ENCODE peak calls at places on chromosomes 5 and 9, in ten cellular contexts. One of them, this sample, is unnamed. For H3K4me1, the result is how much of the 10 kb centered on the place peaks cover.

GRCh38 chr5:80406980-80407734 is 707 bp upstream of the ZFYVE16 start:
- DNase-seq in cardiac muscle cell: no peak
- DNase-seq in left ventricle myocardium inferior: peak
- DNase-seq in spleen: peak
- DNase-seq in left lung: peak
- DNase-seq in fibroblast of lung: no peak
- DNase-seq in right cardiac atrium: peak
- DNase-seq in GM23338: no peak
- DNase-seq in lung: no peak
- DNase-seq in CD4-positive, CD25-positive, alpha-beta regulatory T cell: no peak
- DNase-seq in this sample: no peak

GRCh38 chr9:94870793-94871558 is 144.5 kb downstream of the AOPEP start:
- DNase-seq in cardiac muscle cell: no peak
- DNase-seq in left ventricle myocardium inferior: peak
- DNase-seq in spleen: no peak
- DNase-seq in left lung: peak
- DNase-seq in fibroblast of lung: peak
- DNase-seq in right cardiac atrium: no peak
- DNase-seq in GM23338: no peak
- DNase-seq in lung: no peak
- DNase-seq in CD4-positive, CD25-positive, alpha-beta regulatory T cell: peak
- DNase-seq in this sample: peak

GRCh38 chr5:174188300-174188699 is 142.8 kb downstream of the NSG2 start:
- DNase-seq in cardiac muscle cell: no peak
- DNase-seq in left ventricle myocardium inferior: peak
- DNase-seq in spleen: no peak
- DNase-seq in left lung: no peak
- DNase-seq in fibroblast of lung: no peak
- DNase-seq in right cardiac atrium: no peak
- DNase-seq in GM23338: no peak
- DNase-seq in lung: no peak
- DNase-seq in CD4-positive, CD25-positive, alpha-beta regulatory T cell: no peak
- DNase-seq in this sample: no peak

GRCh38 chr5:137617806-137618205 is 118.1 kb downstream of the KLHL3 start:
- DNase-seq in cardiac muscle cell: no peak
- DNase-seq in left ventricle myocardium inferior: no peak
- DNase-seq in spleen: no peak
- DNase-seq in left lung: no peak
- DNase-seq in fibroblast of lung: peak
- DNase-seq in right cardiac atrium: no peak
- DNase-seq in GM23338: no peak
- DNase-seq in lung: no peak
- DNase-seq in CD4-positive, CD25-positive, alpha-beta regulatory T cell: no peak
- DNase-seq in this sample: no peak

GRCh38 chr5:172617817-172618216 is 23.2 kb upstream of the NEURL1B start:
- DNase-seq in cardiac muscle cell: no peak
- DNase-seq in left ventricle myocardium inferior: no peak
- DNase-seq in spleen: peak
- DNase-seq in left lung: no peak
- DNase-seq in fibroblast of lung: no peak
- DNase-seq in right cardiac atrium: no peak
- DNase-seq in GM23338: peak
- DNase-seq in lung: no peak
- DNase-seq in CD4-positive, CD25-positive, alpha-beta regulatory T cell: no peak
- DNase-seq in this sample: no peak

GRCh38 chr9:129022037-129022436 is 6.1 kb downstream of the SH3GLB2 start:
- DNase-seq in cardiac muscle cell: no peak
- DNase-seq in left ventricle myocardium inferior: no peak
- DNase-seq in spleen: no peak
- DNase-seq in left lung: no peak
- DNase-seq in fibroblast of lung: no peak
- DNase-seq in right cardiac atrium: no peak
- DNase-seq in GM23338: no peak
- DNase-seq in lung: no peak
- DNase-seq in CD4-positive, CD25-positive, alpha-beta regulatory T cell: no peak
- DNase-seq in this sample: no peak

GRCh38 chr9:88661759-88662158 is 126.8 kb downstream of the NXNL2 start:
- DNase-seq in cardiac muscle cell: no peak
- DNase-seq in left ventricle myocardium inferior: no peak
- DNase-seq in spleen: no peak
- DNase-seq in left lung: no peak
- DNase-seq in fibroblast of lung: no peak
- DNase-seq in right cardiac atrium: no peak
- DNase-seq in GM23338: no peak
- DNase-seq in lung: no peak
- DNase-seq in CD4-positive, CD25-positive, alpha-beta regulatory T cell: no peak
- DNase-seq in this sample: no peak

GRCh38 chr5:36301858-36302603 is at the start of gene RANBP3L:
- DNase-seq in cardiac muscle cell: peak
- DNase-seq in left ventricle myocardium inferior: no peak
- DNase-seq in spleen: no peak
- DNase-seq in left lung: no peak
- DNase-seq in fibroblast of lung: peak
- DNase-seq in right cardiac atrium: no peak
- DNase-seq in GM23338: no peak
- DNase-seq in lung: no peak
- DNase-seq in CD4-positive, CD25-positive, alpha-beta regulatory T cell: peak
- DNase-seq in this sample: peak

GRCh38 chr5:54882101-54882500 is 103.3 kb downstream of the ESM1 start:
- DNase-seq in cardiac muscle cell: no peak
- DNase-seq in left ventricle myocardium inferior: no peak
- DNase-seq in spleen: no peak
- DNase-seq in left lung: no peak
- DNase-seq in fibroblast of lung: no peak
- DNase-seq in right cardiac atrium: no peak
- DNase-seq in GM23338: no peak
- DNase-seq in lung: no peak
- DNase-seq in CD4-positive, CD25-positive, alpha-beta regulatory T cell: no peak
- DNase-seq in this sample: no peak

GRCh38 chr5:54882841-54883240 is 102.6 kb downstream of the ESM1 start:
- DNase-seq in cardiac muscle cell: no peak
- DNase-seq in left ventricle myocardium inferior: no peak
- DNase-seq in spleen: no peak
- DNase-seq in left lung: no peak
- DNase-seq in fibroblast of lung: no peak
- DNase-seq in right cardiac atrium: no peak
- DNase-seq in GM23338: no peak
- DNase-seq in lung: no peak
- DNase-seq in CD4-positive, CD25-positive, alpha-beta regulatory T cell: no peak
- DNase-seq in this sample: peak

GRCh38 chr5:54883374-54884194 is 101.8 kb downstream of the ESM1 start:
- DNase-seq in cardiac muscle cell: peak
- DNase-seq in left ventricle myocardium inferior: peak
- DNase-seq in spleen: peak
- DNase-seq in left lung: peak
- DNase-seq in fibroblast of lung: peak
- DNase-seq in right cardiac atrium: peak
- DNase-seq in GM23338: peak
- DNase-seq in lung: peak
- DNase-seq in CD4-positive, CD25-positive, alpha-beta regulatory T cell: no peak
- DNase-seq in this sample: peak

GRCh38 chr5:54885636-54886035 is 99.8 kb downstream of the ESM1 start:
- DNase-seq in cardiac muscle cell: no peak
- DNase-seq in left ventricle myocardium inferior: no peak
- DNase-seq in spleen: no peak
- DNase-seq in left lung: no peak
- DNase-seq in fibroblast of lung: no peak
- DNase-seq in right cardiac atrium: no peak
- DNase-seq in GM23338: no peak
- DNase-seq in lung: no peak
- DNase-seq in CD4-positive, CD25-positive, alpha-beta regulatory T cell: no peak
- DNase-seq in this sample: no peak

GRCh38 chr5:54884195-54884536 is 101.2 kb downstream of the ESM1 start:
- DNase-seq in cardiac muscle cell: no peak
- DNase-seq in left ventricle myocardium inferior: no peak
- DNase-seq in spleen: no peak
- DNase-seq in left lung: no peak
- DNase-seq in fibroblast of lung: no peak
- DNase-seq in right cardiac atrium: peak
- DNase-seq in GM23338: no peak
- DNase-seq in lung: no peak
- DNase-seq in CD4-positive, CD25-positive, alpha-beta regulatory T cell: no peak
- DNase-seq in this sample: no peak
- H3K4me3 ChIP-seq in cardiac muscle cell: peak
- H3K4me3 ChIP-seq in left ventricle myocardium inferior: peak
- H3K4me3 ChIP-seq in spleen: no peak
- H3K4me3 ChIP-seq in left lung: peak
- H3K4me3 ChIP-seq in fibroblast of lung: no peak
- H3K4me3 ChIP-seq in right cardiac atrium: peak
- H3K4me3 ChIP-seq in GM23338: peak
- H3K4me3 ChIP-seq in lung: no peak
- H3K4me3 ChIP-seq in CD4-positive, CD25-positive, alpha-beta regulatory T cell: no peak
- H3K4me3 ChIP-seq in this sample: no peak

DNA sequence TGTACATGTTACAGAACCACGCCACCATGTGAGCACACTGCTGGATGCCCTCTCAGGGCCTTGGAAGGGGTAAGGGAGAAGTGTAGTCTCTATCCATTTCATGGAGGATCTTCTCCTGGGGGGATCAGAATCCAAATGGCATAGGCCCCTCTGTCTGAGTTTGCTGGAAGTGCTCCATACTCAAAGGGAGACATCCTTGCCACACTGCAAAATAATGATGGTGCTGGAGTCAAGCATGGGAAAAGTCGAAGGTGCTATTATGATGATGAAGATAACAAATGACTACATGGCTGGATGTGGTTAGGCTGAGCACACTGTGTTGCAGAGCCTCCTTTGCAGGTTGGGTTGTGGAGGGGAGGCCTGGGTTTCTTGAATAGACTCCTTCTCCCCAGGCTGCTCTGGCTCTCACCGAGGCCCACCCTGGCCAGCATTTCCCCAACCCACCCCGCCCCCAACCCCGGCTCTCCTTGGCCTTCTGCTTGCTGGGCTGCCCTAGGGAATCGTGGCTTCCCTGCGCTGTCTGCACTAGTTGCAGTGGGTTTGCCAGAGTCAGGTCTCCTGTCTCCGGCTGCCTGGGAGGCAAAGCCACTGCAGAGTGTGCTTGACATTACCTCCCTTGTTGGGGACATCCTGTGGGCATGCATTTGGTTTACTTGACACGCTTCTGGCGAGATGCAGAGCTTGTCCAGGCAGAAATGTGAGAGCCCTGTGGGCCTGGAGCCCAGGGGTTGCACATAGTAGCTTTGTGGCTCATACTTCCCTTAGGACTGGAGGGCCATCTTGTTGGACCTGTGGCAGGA is 3.0 kb downstream of the MVB12B start:
- DNase-seq in cardiac muscle cell: no peak
- DNase-seq in left ventricle myocardium inferior: no peak
- DNase-seq in spleen: no peak
- DNase-seq in left lung: no peak
- DNase-seq in fibroblast of lung: no peak
- DNase-seq in right cardiac atrium: no peak
- DNase-seq in GM23338: no peak
- DNase-seq in lung: no peak
- DNase-seq in CD4-positive, CD25-positive, alpha-beta regulatory T cell: no peak
- DNase-seq in this sample: peak
- H3K27ac ChIP-seq in cardiac muscle cell: no peak
- H3K27ac ChIP-seq in left ventricle myocardium inferior: peak
- H3K27ac ChIP-seq in spleen: peak
- H3K27ac ChIP-seq in left lung: no peak
- H3K27ac ChIP-seq in fibroblast of lung: no peak
- H3K27ac ChIP-seq in right cardiac atrium: no peak
- H3K27ac ChIP-seq in GM23338: no peak
- H3K27ac ChIP-seq in lung: no peak
- H3K27ac ChIP-seq in CD4-positive, CD25-positive, alpha-beta regulatory T cell: no peak
- H3K27ac ChIP-seq in this sample: no peak

GRCh38 chr5:177349362-177349647 is 2.2 kb downstream of the LMAN2 start:
- DNase-seq in cardiac muscle cell: no peak
- DNase-seq in left ventricle myocardium inferior: no peak
- DNase-seq in spleen: no peak
- DNase-seq in left lung: no peak
- DNase-seq in fibroblast of lung: no peak
- DNase-seq in right cardiac atrium: no peak
- DNase-seq in GM23338: no peak
- DNase-seq in lung: no peak
- DNase-seq in CD4-positive, CD25-positive, alpha-beta regulatory T cell: no peak
- DNase-seq in this sample: no peak

GRCh38 chr5:177346820-177347219 is 4.6 kb downstream of the LMAN2 start:
- DNase-seq in cardiac muscle cell: no peak
- DNase-seq in left ventricle myocardium inferior: no peak
- DNase-seq in spleen: peak
- DNase-seq in left lung: no peak
- DNase-seq in fibroblast of lung: no peak
- DNase-seq in right cardiac atrium: no peak
- DNase-seq in GM23338: no peak
- DNase-seq in lung: no peak
- DNase-seq in CD4-positive, CD25-positive, alpha-beta regulatory T cell: no peak
- DNase-seq in this sample: no peak

GRCh38 chr5:177349762-177350161 is 1.7 kb downstream of the LMAN2 start:
- DNase-seq in cardiac muscle cell: no peak
- DNase-seq in left ventricle myocardium inferior: no peak
- DNase-seq in spleen: no peak
- DNase-seq in left lung: no peak
- DNase-seq in fibroblast of lung: no peak
- DNase-seq in right cardiac atrium: peak
- DNase-seq in GM23338: no peak
- DNase-seq in lung: no peak
- DNase-seq in CD4-positive, CD25-positive, alpha-beta regulatory T cell: no peak
- DNase-seq in this sample: no peak

GRCh38 chr5:177344891-177345290 is 6.6 kb downstream of the LMAN2 start:
- DNase-seq in cardiac muscle cell: no peak
- DNase-seq in left ventricle myocardium inferior: no peak
- DNase-seq in spleen: peak
- DNase-seq in left lung: peak
- DNase-seq in fibroblast of lung: no peak
- DNase-seq in right cardiac atrium: no peak
- DNase-seq in GM23338: no peak
- DNase-seq in lung: no peak
- DNase-seq in CD4-positive, CD25-positive, alpha-beta regulatory T cell: no peak
- DNase-seq in this sample: no peak

GRCh38 chr5:177347699-177348098 is 3.8 kb downstream of the LMAN2 start:
- DNase-seq in cardiac muscle cell: no peak
- DNase-seq in left ventricle myocardium inferior: no peak
- DNase-seq in spleen: peak
- DNase-seq in left lung: no peak
- DNase-seq in fibroblast of lung: no peak
- DNase-seq in right cardiac atrium: no peak
- DNase-seq in GM23338: no peak
- DNase-seq in lung: no peak
- DNase-seq in CD4-positive, CD25-positive, alpha-beta regulatory T cell: no peak
- DNase-seq in this sample: no peak
- H3K4me1 ChIP-seq in cardiac muscle cell: under half
- H3K4me1 ChIP-seq in left ventricle myocardium inferior: under half
- H3K4me1 ChIP-seq in spleen: under half
- H3K4me1 ChIP-seq in left lung: half or more
- H3K4me1 ChIP-seq in fibroblast of lung: under half
- H3K4me1 ChIP-seq in right cardiac atrium: under half
- H3K4me1 ChIP-seq in GM23338: under half
- H3K4me1 ChIP-seq in lung: under half
- H3K4me1 ChIP-seq in CD4-positive, CD25-positive, alpha-beta regulatory T cell: under half
- H3K4me1 ChIP-seq in this sample: under half

DNA sequence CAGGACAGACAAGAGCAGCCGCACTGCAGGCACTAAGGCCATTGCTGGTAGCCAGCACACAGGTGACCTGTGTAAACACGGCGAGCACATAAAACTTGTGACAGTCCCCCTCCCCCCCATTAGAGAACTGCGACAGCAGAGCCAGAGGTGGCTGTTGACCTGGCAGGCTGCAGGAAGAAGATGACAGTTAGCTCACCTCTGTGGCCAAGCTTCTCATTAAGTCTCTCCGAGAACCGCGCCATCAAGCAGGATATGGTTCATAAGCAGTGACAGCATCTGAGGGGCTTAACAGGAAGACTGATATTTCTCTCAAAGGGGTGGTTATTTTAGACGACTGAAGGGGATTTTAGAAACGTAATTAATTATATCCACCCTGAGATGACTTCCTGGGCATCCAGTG is 5.2 kb downstream of the SURF4 start:
- DNase-seq in cardiac muscle cell: no peak
- DNase-seq in left ventricle myocardium inferior: no peak
- DNase-seq in spleen: no peak
- DNase-seq in left lung: no peak
- DNase-seq in fibroblast of lung: no peak
- DNase-seq in right cardiac atrium: peak
- DNase-seq in GM23338: no peak
- DNase-seq in lung: no peak
- DNase-seq in CD4-positive, CD25-positive, alpha-beta regulatory T cell: peak
- DNase-seq in this sample: no peak
- H3K4me3 ChIP-seq in cardiac muscle cell: no peak
- H3K4me3 ChIP-seq in left ventricle myocardium inferior: no peak
- H3K4me3 ChIP-seq in spleen: no peak
- H3K4me3 ChIP-seq in left lung: no peak
- H3K4me3 ChIP-seq in fibroblast of lung: no peak
- H3K4me3 ChIP-seq in right cardiac atrium: no peak
- H3K4me3 ChIP-seq in GM23338: no peak
- H3K4me3 ChIP-seq in lung: no peak
- H3K4me3 ChIP-seq in CD4-positive, CD25-positive, alpha-beta regulatory T cell: peak
- H3K4me3 ChIP-seq in this sample: no peak

This sample was measured in SJCRH30.